ENCODE peak calls at places on chromosomes 1 and 21, in four cellular contexts. M is cardiac muscle cell, K is SK-N-SH, U is adrenal gland. O is an unnamed sample.

GRCh38 chr1:170114916-170115315 is 30.8 kb upstream of the NTMT2 start:
- DNase-seq in M (peak; percentile 69), K (no peak), U (no peak), O (no peak)

GRCh38 chr1:77557053-77557452 is 125.4 kb downstream of the ZZZ3 start:
- DNase-seq in M (no peak), K (no peak), U (peak; percentile 17), O (no peak)

GRCh38 chr1:5639323-5639722 is 352.9 kb downstream of the NPHP4 start:
- DNase-seq in M (no peak), K (no peak), U (no peak), O (no peak)

GRCh38 chr1:168483531-168483930 is 60.3 kb downstream of the XCL2 start:
- DNase-seq in M (peak; percentile 94), K (no peak), U (no peak), O (no peak)

GRCh38 chr1:197618065-197618464 is 157.2 kb downstream of the DENND1B start:
- DNase-seq in M (peak; percentile 46), K (no peak), U (no peak), O (no peak)

GRCh38 chr1:43835141-43836021 is 98.2 kb upstream of the ARTN start:
- DNase-seq in M (peak; percentile 91), K (peak; percentile 51), U (peak; percentile 32), O (no peak)

GRCh38 chr1:111705841-111706240 is 33.4 kb downstream of the INKA2 start:
- DNase-seq in M (no peak), K (no peak), U (no peak), O (no peak)

GRCh38 chr21:34198232-34199120 is 125.1 kb downstream of the MRPS6 start:
- DNase-seq in M (no peak), K (no peak), U (no peak), O (peak; percentile 37)

GRCh38 chr1:82565146-82565545 is 764.4 kb downstream of the ADGRL2 start:
- DNase-seq in M (peak; percentile 68), K (no peak), U (peak; percentile 9), O (no peak)

GRCh38 chr1:65141918-65142317 is 6.1 kb upstream of the AK4 start:
- DNase-seq in M (no peak), K (no peak), U (no peak), O (no peak)

GRCh38 chr21:38123626-38124025 is 133.2 kb upstream of the KCNJ15 start:
- DNase-seq in M (no peak), K (no peak), U (no peak), O (peak; percentile 39)

GRCh38 chr1:29473167-29473855 is 237.0 kb downstream of the PTPRU start:
- DNase-seq in M (no peak), K (peak; percentile 53), U (no peak), O (no peak)

DNA sequence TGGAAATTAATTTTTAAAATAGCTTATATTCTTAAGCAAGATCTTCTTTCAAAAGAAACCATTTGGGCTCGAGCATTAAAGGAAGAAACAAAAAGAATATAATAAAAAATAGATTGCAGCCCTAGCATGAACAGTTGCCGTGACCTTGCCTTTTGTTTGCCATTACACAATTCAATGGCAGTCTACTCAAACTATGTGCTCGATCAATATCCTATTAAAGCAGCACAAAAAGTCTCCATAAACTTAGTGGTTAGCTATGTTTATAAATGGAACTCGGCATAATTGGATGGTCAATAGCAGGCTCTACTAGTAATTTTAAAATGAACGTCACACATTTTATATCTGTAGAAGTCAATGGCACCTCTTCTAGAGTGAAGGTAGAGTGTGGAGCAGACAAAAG is 256.5 kb downstream of the NFIA start:
- DNase-seq in M (no peak), K (no peak), U (no peak), O (no peak)
- H3K27ac ChIP-seq in M (no peak overlapping the region), K (peak overlapping the region; percentile 59), U (peak overlapping the region; percentile 64), O (no peak overlapping the region)

GRCh38 chr1:19312782-19313635 is 883 bp downstream of the SLC66A1 start:
- DNase-seq in M (no peak), K (no peak), U (no peak), O (no peak)

GRCh38 chr1:19313961-19314882 is 2.1 kb downstream of the SLC66A1 start:
- DNase-seq in M (no peak), K (no peak), U (no peak), O (no peak)

GRCh38 chr1:19317126-19317910 is 5.2 kb downstream of the SLC66A1 start:
- DNase-seq in M (no peak), K (no peak), U (no peak), O (no peak)

GRCh38 chr1:19313636-19313959 is 1.5 kb downstream of the SLC66A1 start:
- DNase-seq in M (no peak), K (no peak), U (no peak), O (peak; percentile 58)

GRCh38 chr1:19315378-19316206 is 3.5 kb downstream of the SLC66A1 start:
- DNase-seq in M (peak; percentile 47), K (no peak), U (no peak), O (no peak)
- H3K27ac ChIP-seq in M (no peak overlapping the region), K (no peak overlapping the region), U (no peak overlapping the region), O (no peak overlapping the region)

DNA sequence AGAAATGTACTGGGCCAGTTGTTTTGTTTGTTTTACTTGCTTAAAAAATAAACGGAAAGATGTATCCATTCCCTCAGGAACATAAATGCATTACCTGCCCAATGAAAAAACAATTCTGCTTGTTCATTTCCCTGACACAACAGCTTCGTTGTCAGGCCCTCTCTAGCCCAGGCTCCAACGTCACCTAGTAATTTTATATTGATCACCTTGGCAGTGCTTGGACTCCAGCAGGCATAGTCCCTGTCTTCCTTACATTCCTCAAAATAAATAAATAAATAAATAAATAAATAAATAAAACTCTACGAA is 1.2 kb downstream of the CEP170 start:
- DNase-seq in M (no peak), K (no peak), U (no peak), O (peak; percentile 20)
- H3K27ac ChIP-seq in M (peak overlapping the region; percentile 86), K (peak overlapping the region; percentile 97), U (peak overlapping the region; percentile 97), O (peak overlapping the region; percentile 11)

DNA sequence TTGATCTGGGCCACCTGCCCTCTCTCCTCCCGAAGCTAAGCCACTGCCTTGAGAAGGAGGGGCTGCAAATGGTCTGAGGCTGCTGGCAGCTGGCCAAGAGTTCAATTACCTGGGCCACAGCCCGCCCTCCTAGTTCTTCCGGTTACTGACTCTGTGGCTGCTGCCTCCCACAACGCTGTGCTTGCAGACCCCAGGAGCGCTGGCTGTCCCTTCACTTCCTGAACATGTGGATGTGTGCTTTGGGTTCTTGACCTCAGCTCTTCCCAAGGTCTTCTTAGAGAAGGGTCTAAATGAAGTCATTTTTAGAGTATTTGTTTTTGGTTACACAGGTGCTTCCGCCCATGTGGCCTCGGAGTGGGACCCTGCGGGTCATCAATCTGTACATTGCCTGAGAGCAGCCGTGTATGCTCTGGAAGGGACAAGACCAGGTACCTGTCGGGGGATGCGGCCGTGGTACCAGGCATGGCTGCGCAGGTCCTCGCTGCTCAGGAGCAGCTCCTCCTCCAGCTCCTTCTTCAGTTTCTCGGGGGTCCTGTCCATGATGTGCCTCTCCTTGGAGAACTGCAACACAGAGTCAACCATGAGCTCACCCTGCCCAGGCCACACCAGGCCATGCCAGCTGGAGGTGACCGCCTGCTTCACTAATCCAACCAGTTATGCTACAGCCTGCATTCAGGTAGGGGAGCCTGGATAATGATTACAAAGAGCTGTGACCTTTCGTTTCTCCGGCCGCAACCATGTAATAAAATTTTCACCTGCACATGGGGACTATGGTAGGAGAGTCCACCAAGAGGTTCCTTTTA is 89.6 kb downstream of the BCAR3 start:
- DNase-seq in M (no peak), K (peak; percentile 85), U (no peak), O (peak; percentile 96)
- H3K27ac ChIP-seq in M (no peak overlapping the region), K (peak overlapping the region; percentile 38), U (peak overlapping the region; percentile 10), O (peak overlapping the region; percentile 95)

GRCh38 chr1:216601427-216601751 is 121.8 kb downstream of the ESRRG start:
- DNase-seq in M (no peak), K (no peak), U (no peak), O (no peak)
- H3K27ac ChIP-seq in M (peak overlapping the region; percentile 32), K (peak overlapping the region; percentile 82), U (peak overlapping the region; percentile 99), O (peak overlapping the region; percentile 93)

DNA sequence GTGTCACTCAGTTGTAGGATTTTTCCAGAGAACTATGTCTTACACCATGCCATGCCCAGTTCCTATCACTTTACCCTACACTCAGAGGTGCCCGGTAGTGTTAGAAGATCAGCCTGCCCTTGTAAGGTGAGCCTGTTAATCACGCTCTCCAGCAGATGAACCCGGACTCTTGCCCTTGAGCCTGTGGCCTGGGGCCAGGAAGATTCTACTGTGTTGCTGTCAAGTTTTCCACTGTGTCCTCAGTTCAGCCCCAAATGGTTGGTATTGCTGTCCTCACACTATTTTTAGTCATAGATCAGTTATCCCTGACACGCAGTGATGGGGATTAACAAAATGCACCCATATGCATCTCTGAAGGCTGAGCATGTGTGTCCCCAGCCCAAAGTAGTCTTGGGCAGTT is 105.0 kb upstream of the SPAG17 start:
- DNase-seq in M (no peak), K (no peak), U (peak; percentile 4), O (no peak)
- H3K27ac ChIP-seq in M (no peak overlapping the region), K (no peak overlapping the region), U (no peak overlapping the region), O (no peak overlapping the region)

DNA sequence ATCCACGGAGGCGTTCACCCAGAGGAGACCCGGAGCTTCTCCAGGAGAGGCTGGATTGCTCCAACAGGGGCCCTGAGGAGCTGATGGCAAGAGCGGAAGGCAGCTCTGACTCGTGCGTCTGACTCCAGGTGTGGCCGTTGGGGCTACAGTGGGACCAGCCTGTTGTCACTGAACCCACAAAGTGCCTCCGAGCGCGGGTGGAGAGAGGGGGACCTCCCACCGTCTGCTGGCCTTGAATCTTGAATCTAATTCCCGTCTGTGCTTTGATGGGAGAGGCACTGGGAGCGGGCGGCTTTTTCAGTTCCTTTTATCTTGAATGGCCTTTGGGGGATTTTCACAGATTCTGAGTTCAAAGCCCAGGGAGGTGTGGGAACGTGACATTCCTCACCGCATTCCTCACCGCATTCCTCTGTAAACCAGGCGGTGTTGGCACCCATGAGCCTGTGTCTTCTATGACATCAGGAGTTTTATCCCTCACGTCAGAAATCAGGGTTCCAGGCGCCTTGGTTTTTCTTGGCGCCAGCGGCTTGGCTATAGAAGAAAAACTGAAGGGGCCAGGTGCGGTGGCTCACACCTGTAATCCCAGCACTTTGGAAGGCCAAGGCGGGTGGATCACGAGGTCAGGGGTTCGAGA is 39.2 kb upstream of the COL18A1 start:
- DNase-seq in M (peak; percentile 87), K (no peak), U (no peak), O (no peak)
- H3K27ac ChIP-seq in M (no peak overlapping the region), K (peak overlapping the region; percentile 100), U (peak overlapping the region; percentile 97), O (peak overlapping the region; percentile 91)

DNA sequence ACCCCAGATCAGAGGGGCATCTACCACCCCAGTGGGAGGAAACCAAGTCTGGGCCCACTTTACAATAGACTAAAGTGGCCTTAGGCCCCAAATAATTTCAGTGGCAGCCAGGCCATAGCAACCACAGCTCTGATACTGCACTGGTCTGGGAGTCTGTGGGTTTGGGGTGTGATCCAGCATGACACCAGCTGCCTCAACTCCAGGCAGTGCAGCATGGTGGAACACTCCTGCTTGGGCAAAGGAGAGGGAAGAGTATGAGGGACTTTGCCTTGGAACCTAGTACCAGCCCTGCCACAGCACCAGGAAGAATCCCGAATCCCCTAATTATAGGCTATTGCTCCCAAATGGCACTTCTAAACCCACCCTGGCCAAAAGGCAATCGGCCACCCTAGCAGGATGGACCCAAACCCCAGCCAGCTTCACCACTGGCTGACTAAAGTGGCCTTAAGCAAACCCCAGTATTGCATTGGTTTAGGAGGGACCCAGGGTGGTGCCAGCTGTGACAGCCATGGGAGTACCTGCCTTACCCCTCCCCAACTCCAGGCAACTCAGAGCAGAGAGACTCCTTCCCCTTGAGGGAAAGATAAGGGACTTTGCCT is 47.1 kb downstream of the PACC1 start:
- DNase-seq in M (no peak), K (no peak), U (no peak), O (no peak)
- H3K27ac ChIP-seq in M (no peak overlapping the region), K (no peak overlapping the region), U (no peak overlapping the region), O (no peak overlapping the region)

O was measured in small intestine.